ENCODE peak calls at places on chromosomes 12 and 14, in five cellular contexts. Q is ACHN, D is COR-L47, G is HepG2, Y is stromal cell of bone marrow. X is an unnamed sample.

GRCh38 chr14:99524091-99524661 is 43.0 kb downstream of the CCNK start:
- DNase-seq in G (no peak), Y (no peak), D (peak; percentile 66), Q (no peak), X (no peak)

GRCh38 chr12:84964048-84964447 is 51.4 kb upstream of the SLC6A15 start:
- DNase-seq in G (no peak), Q (no peak), Y (no peak), D (no peak), X (no peak)

GRCh38 chr12:113678222-113678621 is 206.6 kb upstream of the LHX5 start:
- DNase-seq in D (no peak), Q (no peak), Y (no peak), G (no peak), X (no peak)

GRCh38 chr14:105168496-105168978 is at the start of gene JAG2:
- DNase-seq in D (peak; percentile 74), Q (peak; percentile 39), Y (no peak), G (no peak), X (peak; percentile 56)

GRCh38 chr14:64891839-64892375 is 12.2 kb upstream of the SPTB start:
- DNase-seq in G (peak; percentile 56), D (peak; percentile 58), Q (peak; percentile 57), Y (peak; percentile 41), X (peak; percentile 81)

GRCh38 chr12:101925352-101925751 is 48.0 kb downstream of the DRAM1 start:
- DNase-seq in D (no peak), G (no peak), Y (peak; percentile 97), Q (peak; percentile 11), X (peak; percentile 60)

GRCh38 chr12:98578821-98579220 is 14.7 kb upstream of the SLC25A3 start:
- DNase-seq in Y (no peak), D (no peak), Q (peak; percentile 35), G (no peak), X (peak; percentile 66)

GRCh38 chr12:69163681-69164362 is 75.5 kb upstream of the CPSF6 start:
- DNase-seq in Y (no peak), D (no peak), Q (no peak), G (no peak), X (no peak)

GRCh38 chr14:93832076-93832475 is 43.8 kb upstream of the PRIMA1 start:
- DNase-seq in G (no peak), Q (no peak), Y (no peak), D (no peak), X (no peak)

GRCh38 chr12:95571369-95571768 is 20.1 kb upstream of the USP44 start:
- DNase-seq in Q (no peak), Y (no peak), D (no peak), G (no peak), X (no peak)

GRCh38 chr14:75578099-75578785 is at the start of gene FLVCR2:
- DNase-seq in Y (peak; percentile 47), Q (peak; percentile 65), D (no peak), G (peak; percentile 44), X (peak; percentile 91)

GRCh38 chr14:92692822-92693226 is 55.6 kb downstream of the LGMN start:
- DNase-seq in D (peak; percentile 100), Y (no peak), G (no peak), Q (no peak), X (no peak)

GRCh38 chr12:40068416-40068815 is 37.5 kb downstream of the SLC2A13 start:
- DNase-seq in G (no peak), Y (no peak), D (no peak), Q (no peak), X (no peak)

GRCh38 chr12:86513206-86513605 is 257.0 kb upstream of the MGAT4C start:
- DNase-seq in Y (no peak), G (no peak), Q (no peak), D (no peak), X (no peak)

GRCh38 chr12:42326466-42327226 is 679 bp downstream of the PPHLN1 start:
- DNase-seq in Q (peak; percentile 68), D (no peak), G (peak; percentile 8), Y (no peak), X (peak; percentile 15)

GRCh38 chr14:90970167-90970600 is 90.3 kb downstream of the RPS6KA5 start:
- DNase-seq in Y (no peak), Q (no peak), D (no peak), G (no peak), X (no peak)

GRCh38 chr14:81849714-81850113 is 316.1 kb upstream of the SEL1L start:
- DNase-seq in G (no peak), Q (no peak), Y (no peak), D (no peak), X (no peak)

X was measured in hepatocyte.